ENCODE peak calls at places on chromosomes 6 and 20, in nine cellular contexts. N is GM13976; E is fibroblast of lung; C is dermis blood vessel endothelial cell; F is naive thymus-derived CD8-positive, alpha-beta T cell; O is IMR-90; V is T-helper 9 cell; J is ascending aorta; T is dorsolateral prefrontal cortex. W is an unnamed sample.

GRCh38 chr20:51688600-51688999 is 79.6 kb downstream of the ATP9A start:
- DNase-seq in T (no peak), N (no peak), J (no peak), C (no peak), F (no peak), E (no peak), V (no peak), O (no peak), W (no peak)

GRCh38 chr20:9301129-9302072 is 213.0 kb upstream of the LAMP5 start:
- DNase-seq in C (peak), T (no peak), E (peak), V (no peak), N (no peak), O (peak), F (no peak), J (no peak), W (no peak)

GRCh38 chr6:45655630-45656422 is 278.1 kb upstream of the SUPT3H start:
- DNase-seq in E (peak), V (no peak), C (peak), T (no peak), N (no peak), F (no peak), J (no peak), O (peak), W (no peak)

GRCh38 chr20:36818831-36819230 is 45.3 kb upstream of the DSN1 start:
- DNase-seq in C (peak), N (no peak), J (no peak), O (no peak), E (no peak), V (no peak), F (no peak), T (no peak), W (no peak)

GRCh38 chr6:55069132-55069781 is 105.1 kb upstream of the HCRTR2 start:
- DNase-seq in N (no peak), E (peak), C (peak), F (no peak), O (peak), T (no peak), V (no peak), J (no peak), W (no peak)

GRCh38 chr6:105458061-105458460 is 55.2 kb upstream of the PREP start:
- DNase-seq in F (no peak), C (no peak), J (no peak), V (no peak), E (no peak), O (no peak), N (no peak), T (no peak), W (no peak)

GRCh38 chr20:33667245-33668086 is 723 bp downstream of the ACTL10 start:
- DNase-seq in E (peak), T (peak), J (no peak), V (peak), N (peak), C (peak), O (peak), F (peak), W (peak)

GRCh38 chr6:39301606-39302005 is 12.6 kb downstream of the KCNK17 start:
- DNase-seq in T (no peak), E (no peak), J (no peak), O (no peak), N (no peak), F (no peak), C (peak), V (no peak), W (no peak)

GRCh38 chr6:27867051-27867940 is 44.9 kb downstream of the OR2B2 start:
- DNase-seq in V (peak), O (peak), N (peak), F (peak), J (no peak), T (no peak), E (peak), C (peak), W (peak)

GRCh38 chr6:118931436-118931835 is 3.5 kb downstream of the MCM9 start:
- DNase-seq in C (no peak), J (no peak), O (no peak), N (no peak), E (peak), T (no peak), F (no peak), V (no peak), W (no peak)

GRCh38 chr20:48530957-48531356 is 296.8 kb downstream of the PREX1 start:
- DNase-seq in O (no peak), T (no peak), N (no peak), V (no peak), E (no peak), C (no peak), F (no peak), J (no peak), W (no peak)

GRCh38 chr6:8243462-8243861 is 141.1 kb upstream of the EEF1E1 start:
- DNase-seq in E (peak), F (no peak), J (no peak), V (no peak), O (peak), C (no peak), N (no peak), T (no peak), W (no peak)

GRCh38 chr6:116629467-116630063 is 13.3 kb downstream of the RSPH4A start:
- DNase-seq in C (peak), E (no peak), N (no peak), T (no peak), O (no peak), F (no peak), V (no peak), J (no peak), W (no peak)

GRCh38 chr20:50932881-50933280 is 1.6 kb upstream of the ADNP start:
- DNase-seq in J (no peak), N (no peak), O (peak), T (no peak), V (no peak), F (no peak), C (no peak), E (no peak), W (no peak)

GRCh38 chr6:34618430-34619182 is 62.5 kb upstream of the SPDEF start:
- DNase-seq in O (no peak), F (no peak), T (no peak), N (no peak), C (no peak), V (no peak), J (no peak), E (no peak), W (no peak)

GRCh38 chr6:18978330-18979128 is 591.4 kb downstream of the RNF144B start:
- DNase-seq in N (no peak), J (no peak), E (peak), F (no peak), T (no peak), V (no peak), O (no peak), C (no peak), W (no peak)

GRCh38 chr6:85353012-85353411 is 96.9 kb upstream of the NT5E start:
- DNase-seq in F (no peak), N (no peak), C (no peak), E (no peak), J (no peak), T (no peak), O (no peak), V (no peak), W (no peak)

GRCh38 chr6:86856937-86857563 is 80.3 kb upstream of the HTR1E start:
- DNase-seq in N (peak), F (no peak), E (peak), C (peak), V (no peak), T (no peak), J (no peak), O (peak), W (no peak)

GRCh38 chr6:74964871-74965441 is 240.9 kb downstream of the COL12A1 start:
- DNase-seq in T (no peak), C (peak), E (no peak), F (no peak), O (peak), J (no peak), N (no peak), V (no peak), W (no peak)

GRCh38 chr20:32157611-32158010 is 48.1 kb downstream of the TM9SF4 start:
- DNase-seq in F (no peak), J (no peak), O (no peak), C (no peak), V (no peak), T (no peak), N (no peak), E (no peak), W (no peak)

GRCh38 chr6:136244061-136244616 is 6.0 kb downstream of the MTFR2 start:
- DNase-seq in O (peak), F (no peak), T (no peak), E (peak), N (no peak), V (no peak), C (no peak), J (no peak), W (no peak)

GRCh38 chr6:150915156-150915555 is 49.7 kb downstream of the MTHFD1L start:
- DNase-seq in J (no peak), O (peak), V (no peak), F (no peak), T (no peak), E (peak), N (no peak), C (no peak), W (no peak)

GRCh38 chr6:47455533-47456209 is 21.9 kb upstream of the CD2AP start:
- DNase-seq in N (no peak), O (no peak), E (peak), J (no peak), T (no peak), V (no peak), F (no peak), C (no peak), W (no peak)

GRCh38 chr6:18328549-18328922 is 58.6 kb upstream of the RNF144B start:
- DNase-seq in J (no peak), N (no peak), T (no peak), O (no peak), V (no peak), C (peak), F (no peak), E (no peak), W (no peak)

GRCh38 chr20:38217791-38218565 is 42.6 kb downstream of the KIAA1755 start:
- DNase-seq in C (peak), O (peak), J (peak), E (peak), F (no peak), T (no peak), N (peak), V (no peak), W (no peak)

GRCh38 chr6:56995347-56995746 is 40.4 kb downstream of the BEND6 start:
- DNase-seq in C (no peak), O (no peak), N (no peak), V (no peak), J (no peak), F (no peak), T (no peak), E (no peak), W (no peak)

GRCh38 chr20:19440660-19441527 is 228.5 kb downstream of the SLC24A3 start:
- DNase-seq in N (no peak), V (no peak), J (no peak), F (no peak), O (no peak), C (no peak), T (no peak), E (no peak), W (no peak)

GRCh38 chr6:166597711-166598440 is 11.4 kb upstream of the RAMACL start:
- DNase-seq in C (peak), V (no peak), N (no peak), F (no peak), J (no peak), E (no peak), O (no peak), T (peak), W (no peak)

GRCh38 chr6:134416501-134417154 is 98.7 kb upstream of the SGK1 start:
- DNase-seq in C (no peak), N (no peak), O (peak), J (no peak), T (no peak), V (no peak), E (peak), F (no peak), W (no peak)

GRCh38 chr6:45657243-45657642 is 279.5 kb upstream of the SUPT3H start:
- DNase-seq in E (peak), J (no peak), N (no peak), V (no peak), O (peak), F (no peak), C (no peak), T (no peak), W (no peak)

GRCh38 chr20:49785149-49785850 is 27.3 kb upstream of the SLC9A8 start:
- DNase-seq in E (no peak), V (no peak), N (no peak), O (no peak), T (no peak), C (no peak), J (no peak), F (no peak), W (no peak)

GRCh38 chr6:20455175-20456075 is 53.7 kb downstream of the E2F3 start:
- DNase-seq in F (no peak), V (no peak), E (peak), O (peak), J (no peak), C (peak), N (no peak), T (no peak), W (no peak)

GRCh38 chr6:86963352-86963751 is 26.0 kb downstream of the HTR1E start:
- DNase-seq in V (no peak), F (no peak), T (no peak), O (peak), C (no peak), J (no peak), N (no peak), E (peak), W (no peak)

W was measured in T-helper 2 cell.